ENCODE peak calls at places on chromosomes 3 and 15, in eight cellular contexts. G, V, S, Q, X, N, P and I are unnamed samples.

GRCh38 chr3:10758304-10759037 is 57.6 kb upstream of the SLC6A11 start:
- DNase-seq in G (peak; percentile 60), V (peak; percentile 66), S (peak; percentile 97), Q (no peak), X (peak; percentile 63), N (peak; percentile 59), P (peak; percentile 54), I (no peak)

GRCh38 chr15:64991536-64992135 is 1.9 kb upstream of the SPG21 start:
- DNase-seq in G (no peak), V (peak; percentile 73), S (no peak), Q (no peak), X (no peak), N (no peak), P (no peak), I (no peak)

GRCh38 chr3:24242012-24242698 is 252.5 kb downstream of the THRB start:
- DNase-seq in G (no peak), V (peak; percentile 45), S (no peak), Q (no peak), X (no peak), N (peak; percentile 63), P (no peak), I (no peak)

GRCh38 chr15:41465822-41466421 is 27.8 kb upstream of the ITPKA start:
- DNase-seq in G (no peak), V (peak; percentile 74), S (peak; percentile 26), Q (no peak), X (no peak), N (peak; percentile 72), P (peak; percentile 46), I (no peak)

GRCh38 chr3:180252683-180253082 is 215.9 kb upstream of the PEX5L start:
- DNase-seq in G (no peak), V (no peak), S (no peak), Q (no peak), X (no peak), N (no peak), P (no peak), I (no peak)

GRCh38 chr3:19947549-19948071 is 713 bp downstream of the RAB5A start:
- DNase-seq in G (peak; percentile 55), V (peak; percentile 41), S (peak; percentile 51), Q (peak; percentile 16), X (peak; percentile 70), N (peak; percentile 28), P (peak; percentile 62), I (peak; percentile 83)

GRCh38 chr15:74497584-74497983 is 36.6 kb upstream of the UBL7 start:
- DNase-seq in G (no peak), V (no peak), S (no peak), Q (no peak), X (no peak), N (no peak), P (no peak), I (no peak)

GRCh38 chr15:58425834-58426233 is 6.0 kb upstream of the LIPC start:
- DNase-seq in G (no peak), V (no peak), S (no peak), Q (no peak), X (no peak), N (no peak), P (no peak), I (no peak)

GRCh38 chr15:40108061-40108854 is 421 bp downstream of the BMF start:
- DNase-seq in G (no peak), V (peak; percentile 55), S (peak; percentile 50), Q (no peak), X (peak; percentile 31), N (peak; percentile 20), P (no peak), I (peak; percentile 91)

GRCh38 chr15:49848824-49849209 is 228.0 kb downstream of the DTWD1 start:
- DNase-seq in G (no peak), V (no peak), S (no peak), Q (no peak), X (no peak), N (no peak), P (no peak), I (no peak)

GRCh38 chr3:132789959-132790358 is 67.8 kb upstream of the NPHP3 start:
- DNase-seq in G (no peak), V (no peak), S (no peak), Q (no peak), X (no peak), N (no peak), P (no peak), I (no peak)

GRCh38 chr3:140715035-140715434 is 37.2 kb downstream of the TRIM42 start:
- DNase-seq in G (no peak), V (no peak), S (no peak), Q (no peak), X (no peak), N (no peak), P (no peak), I (no peak)

GRCh38 chr3:44993471-44994205 is 17.6 kb downstream of the EXOSC7 start:
- DNase-seq in G (no peak), V (peak; percentile 79), S (no peak), Q (no peak), X (no peak), N (peak; percentile 82), P (no peak), I (no peak)

GRCh38 chr15:58492661-58493397 is 61.0 kb downstream of the LIPC start:
- DNase-seq in G (no peak), V (peak; percentile 21), S (no peak), Q (no peak), X (no peak), N (no peak), P (no peak), I (no peak)

GRCh38 chr15:56775632-56776031 is 42.3 kb upstream of the ZNF280D start:
- DNase-seq in G (no peak), V (no peak), S (no peak), Q (no peak), X (no peak), N (no peak), P (no peak), I (no peak)

GRCh38 chr3:31462050-31462569 is 70.6 kb upstream of the STT3B start:
- DNase-seq in G (peak; percentile 12), V (no peak), S (peak; percentile 42), Q (no peak), X (peak; percentile 47), N (peak; percentile 24), P (peak; percentile 31), I (no peak)

GRCh38 chr3:197750863-197751737 is 1.4 kb downstream of the FYTTD1 start:
- DNase-seq in G (peak; percentile 49), V (peak; percentile 43), S (no peak), Q (no peak), X (peak; percentile 69), N (no peak), P (peak; percentile 52), I (peak; percentile 91)

GRCh38 chr15:68633181-68634121 is 54.7 kb downstream of the CORO2B start:
- DNase-seq in G (no peak), V (no peak), S (no peak), Q (no peak), X (no peak), N (no peak), P (no peak), I (peak; percentile 64)

GRCh38 chr15:66851226-66852063 is 149.4 kb downstream of the SMAD6 start:
- DNase-seq in G (peak; percentile 83), V (peak; percentile 70), S (peak; percentile 97), Q (peak; percentile 57), X (peak; percentile 85), N (peak; percentile 66), P (peak; percentile 86), I (peak; percentile 96)

GRCh38 chr3:99875925-99876781 is 58.5 kb downstream of the CMSS1 start:
- DNase-seq in G (peak; percentile 66), V (peak; percentile 79), S (peak; percentile 76), Q (peak; percentile 60), X (peak; percentile 73), N (peak; percentile 72), P (peak; percentile 76), I (peak; percentile 96)

GRCh38 chr15:36401586-36401966 is 177.8 kb upstream of the CDIN1 start:
- DNase-seq in G (no peak), V (no peak), S (no peak), Q (no peak), X (no peak), N (peak; percentile 7), P (no peak), I (no peak)

GRCh38 chr3:73143821-73144237 is 82.4 kb downstream of the EBLN2 start:
- DNase-seq in G (no peak), V (no peak), S (no peak), Q (no peak), X (no peak), N (peak; percentile 74), P (no peak), I (no peak)

GRCh38 chr3:31277582-31277981 is 255.1 kb upstream of the STT3B start:
- DNase-seq in G (no peak), V (no peak), S (no peak), Q (no peak), X (no peak), N (no peak), P (no peak), I (no peak)

GRCh38 chr15:52652984-52653383 is 26.2 kb downstream of the ATOSA start:
- DNase-seq in G (no peak), V (peak; percentile 92), S (no peak), Q (no peak), X (no peak), N (peak; percentile 96), P (no peak), I (no peak)